ENCODE peak calls at places on chromosomes 13 and 19, in six cellular contexts. I, V, R, D, J and N are unnamed samples.
A peak's percentile ranks its signal among the peaks of the same experiment; 100 is the strongest.

GRCh38 chr13:29509999-29510586 is 85.4 kb downstream of the SLC7A1 start:
- DNase-seq in I (no peak), V (peak; percentile 57), R (no peak), D (no peak), J (no peak), N (no peak)

GRCh38 chr19:8342316-8342683 is 762 bp downstream of the KANK3 start:
- DNase-seq in V (no peak), R (no peak), J (no peak), I (peak; percentile 35), D (no peak), N (no peak)

GRCh38 chr19:51808333-51808986 is 13.5 kb downstream of the FPR3 start:
- DNase-seq in V (no peak), J (no peak), D (no peak), I (no peak), R (peak; percentile 95), N (no peak)

GRCh38 chr19:46511237-46511636 is 15.6 kb upstream of the PNMA8B start:
- DNase-seq in J (no peak), R (no peak), D (no peak), V (no peak), I (no peak), N (no peak)

GRCh38 chr19:45509692-45510015 is 2.4 kb downstream of the VASP start:
- DNase-seq in V (no peak), D (no peak), I (no peak), J (peak; percentile 23), R (no peak), N (no peak)

GRCh38 chr19:29308977-29309520 is 96.1 kb upstream of the UQCRFS1 start:
- DNase-seq in V (no peak), J (no peak), R (no peak), I (peak; percentile 69), D (no peak), N (no peak)

GRCh38 chr13:36601186-36601585 is 72.6 kb upstream of the SERTM1 start:
- DNase-seq in I (no peak), D (no peak), V (no peak), J (no peak), R (peak; percentile 59), N (no peak)

GRCh38 chr19:46718157-46718933 is 1.4 kb upstream of the PRKD2 start:
- DNase-seq in R (peak; percentile 65), V (no peak), I (peak; percentile 55), J (no peak), D (no peak), N (no peak)

GRCh38 chr19:33271246-33272021 is 30.9 kb downstream of the CEBPA start:
- DNase-seq in J (no peak), I (no peak), R (no peak), D (no peak), V (no peak), N (no peak)

GRCh38 chr19:40274585-40275544 is 10.3 kb downstream of the AKT2 start:
- DNase-seq in J (no peak), I (no peak), R (no peak), D (no peak), V (no peak), N (no peak)

GRCh38 chr19:51131780-51132680 is 7.3 kb downstream of the SIGLEC9 start:
- DNase-seq in J (peak; percentile 92), D (no peak), I (no peak), R (peak; percentile 33), V (peak; percentile 38), N (no peak)

GRCh38 chr19:44846455-44847143 is 502 bp downstream of the NECTIN2 start:
- DNase-seq in J (peak; percentile 43), V (no peak), R (peak; percentile 34), D (no peak), I (peak; percentile 91), N (peak; percentile 89)

GRCh38 chr19:38862321-38863059 is 12.7 kb upstream of the HNRNPL start:
- DNase-seq in J (peak; percentile 84), D (no peak), I (no peak), R (no peak), V (no peak), N (no peak)

GRCh38 chr19:17339088-17339741 is 1.9 kb downstream of the GTPBP3 start:
- DNase-seq in D (no peak), R (no peak), I (peak; percentile 91), J (no peak), V (no peak), N (no peak)

GRCh38 chr13:48265217-48265815 is 32.3 kb downstream of the ITM2B start:
- DNase-seq in I (no peak), V (no peak), D (no peak), R (no peak), J (no peak), N (no peak)
- H4K91ac ChIP-seq in I (no peak overlapping the region), V (no peak overlapping the region), D (no peak overlapping the region), R (no peak overlapping the region), J (no peak overlapping the region), N (no peak overlapping the region)

DNA sequence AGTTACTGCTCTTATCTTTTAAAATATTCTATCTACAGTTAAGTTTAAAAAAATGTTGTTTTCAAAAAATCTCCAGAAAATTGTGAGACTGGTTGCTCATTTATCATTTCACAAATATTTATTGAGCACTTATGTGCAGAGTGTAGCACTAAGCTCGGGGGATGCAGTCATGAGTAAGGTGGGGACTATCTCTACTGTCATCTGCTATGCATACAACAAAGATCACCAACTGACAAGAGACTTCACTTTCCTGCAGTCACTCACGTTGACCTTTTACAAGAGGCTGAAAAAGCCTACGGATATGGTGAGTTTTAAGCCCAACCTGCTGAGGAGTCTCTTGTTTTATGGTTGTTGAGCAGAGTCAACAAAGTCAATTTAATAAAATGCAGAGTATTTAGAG is 392.5 kb downstream of the KLF12 start:
- DNase-seq in J (no peak), V (no peak), I (no peak), D (no peak), R (peak; percentile 72), N (no peak)
- H4K91ac ChIP-seq in J (no peak overlapping the region), V (no peak overlapping the region), I (no peak overlapping the region), D (no peak overlapping the region), R (no peak overlapping the region), N (no peak overlapping the region)

GRCh38 chr13:43640476-43640875 is 146.3 kb downstream of the ENOX1 start:
- DNase-seq in J (no peak), I (no peak), V (no peak), D (no peak), R (no peak), N (no peak)
- H4K91ac ChIP-seq in J (no peak overlapping the region), I (no peak overlapping the region), V (no peak overlapping the region), D (no peak overlapping the region), R (no peak overlapping the region), N (no peak overlapping the region)

GRCh38 chr19:6215701-6216235 is 64.0 kb downstream of the MLLT1 start:
- DNase-seq in I (no peak), V (no peak), J (no peak), D (no peak), R (no peak), N (no peak)

GRCh38 chr19:6213266-6213595 is 66.5 kb downstream of the MLLT1 start:
- DNase-seq in J (no peak), I (no peak), D (no peak), R (no peak), V (no peak), N (no peak)

GRCh38 chr19:6213696-6214585 is 65.8 kb downstream of the MLLT1 start:
- DNase-seq in I (no peak), R (no peak), D (no peak), V (no peak), J (no peak), N (no peak)

GRCh38 chr19:6216236-6216995 is 63.4 kb downstream of the MLLT1 start:
- DNase-seq in R (no peak), I (no peak), V (no peak), D (no peak), J (no peak), N (no peak)

DNA sequence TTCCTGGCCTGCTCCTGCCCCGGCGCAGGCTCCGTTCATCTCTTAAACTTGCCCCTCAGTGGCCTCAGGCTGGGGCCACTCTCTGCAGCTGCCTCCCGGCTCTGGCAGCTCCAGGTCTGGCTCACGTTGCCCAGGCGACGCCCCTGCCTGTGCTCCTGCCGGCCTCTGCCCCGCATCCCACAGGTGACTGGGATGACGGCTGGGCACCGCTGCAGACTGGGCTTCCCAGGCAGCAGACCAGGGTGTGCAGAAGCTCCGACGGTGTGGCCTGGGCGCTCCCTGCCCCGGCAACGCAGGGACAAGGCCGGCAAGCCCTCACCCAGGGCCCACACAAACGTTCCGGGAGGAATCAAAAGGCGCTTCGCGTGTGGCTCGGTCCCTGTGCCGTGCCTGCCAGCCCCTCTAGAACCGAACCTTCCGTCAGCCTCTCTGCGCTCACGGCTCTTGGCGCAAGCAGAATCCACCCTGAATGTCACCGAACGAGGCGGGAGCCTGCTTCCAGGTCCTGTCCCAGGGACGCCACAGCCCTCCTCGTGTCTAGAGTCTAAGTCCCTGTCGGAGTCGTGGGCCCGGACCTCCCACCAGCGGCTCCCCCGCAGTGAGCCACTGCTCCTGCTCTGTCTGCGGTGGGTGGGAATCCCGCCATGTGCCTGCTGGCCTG is 64.8 kb downstream of the MLLT1 start:
- DNase-seq in I (no peak), R (peak; percentile 60), V (no peak), J (no peak), D (no peak), N (no peak)
- H4K91ac ChIP-seq in I (no peak overlapping the region), R (peak overlapping the region; percentile 9), V (no peak overlapping the region), J (no peak overlapping the region), D (no peak overlapping the region), N (no peak overlapping the region)

GRCh38 chr13:43964698-43965097 is 85.0 kb downstream of the LACC1 start:
- DNase-seq in I (no peak), R (peak; percentile 74), J (no peak), V (no peak), D (no peak), N (no peak)
- H4K91ac ChIP-seq in I (no peak overlapping the region), R (no peak overlapping the region), J (no peak overlapping the region), V (no peak overlapping the region), D (no peak overlapping the region), N (no peak overlapping the region)

DNA sequence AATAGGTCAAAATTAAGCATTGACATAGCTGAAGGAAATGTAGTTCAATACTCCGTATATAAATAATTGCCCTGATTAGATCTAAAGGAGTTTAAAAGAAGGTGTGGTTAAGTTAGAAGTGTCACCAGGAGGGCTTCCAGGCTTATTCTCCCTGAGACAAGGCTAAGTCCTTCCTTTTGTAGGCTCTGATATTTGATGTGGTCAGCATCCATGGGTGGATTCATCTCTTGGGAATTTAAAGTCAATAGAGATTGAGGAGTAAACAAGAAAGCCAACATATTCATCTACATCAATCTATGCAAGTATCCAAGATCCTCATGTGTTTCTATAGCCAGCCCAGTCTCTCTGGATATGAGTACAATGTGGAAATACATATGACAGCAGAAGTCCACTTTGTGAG is 76.8 kb downstream of the KCTD12 start:
- DNase-seq in D (no peak), R (no peak), V (no peak), I (no peak), J (no peak), N (no peak)
- H4K91ac ChIP-seq in D (no peak overlapping the region), R (no peak overlapping the region), V (no peak overlapping the region), I (no peak overlapping the region), J (no peak overlapping the region), N (no peak overlapping the region)

GRCh38 chr13:97537110-97537509 is 103.1 kb downstream of the RAP2A start:
- DNase-seq in V (no peak), I (no peak), J (peak; percentile 8), R (no peak), D (no peak), N (no peak)

GRCh38 chr13:97539651-97540230 is 105.8 kb downstream of the RAP2A start:
- DNase-seq in I (no peak), J (peak; percentile 42), D (no peak), V (peak; percentile 88), R (peak; percentile 93), N (no peak)

GRCh38 chr13:97538193-97538592 is 104.2 kb downstream of the RAP2A start:
- DNase-seq in V (no peak), J (peak; percentile 11), R (peak; percentile 88), I (no peak), D (no peak), N (no peak)

GRCh38 chr13:97540696-97541095 is 106.7 kb downstream of the RAP2A start:
- DNase-seq in J (no peak), I (no peak), D (no peak), V (peak; percentile 28), R (peak; percentile 15), N (no peak)

GRCh38 chr13:97535619-97536018 is 101.7 kb downstream of the RAP2A start:
- DNase-seq in V (peak; percentile 83), J (peak; percentile 40), D (no peak), R (peak; percentile 26), I (no peak), N (no peak)
- H4K91ac ChIP-seq in V (peak overlapping the region; percentile 43), J (no peak overlapping the region), D (no peak overlapping the region), R (no peak overlapping the region), I (no peak overlapping the region), N (no peak overlapping the region)